ENCODE peak calls at places on chromosome 1, in six cellular contexts. J is colonic mucosa, U is IMR-90, N is fibroblast of lung, X is HCT116, A is endodermal cell. W is an unnamed sample. For H3K36me3, the result is how much of the 10 kb centered on the place peaks cover.

GRCh38 chr1:226875641-226876295 is 5.4 kb downstream of the PSEN2 start:
- DNase-seq in U (peak), J (peak), X (peak), N (peak), A (peak), W (peak)

GRCh38 chr1:183841950-183842816 is 37.3 kb downstream of the RGL1 start:
- DNase-seq in J (no peak), N (peak), X (no peak), A (no peak), U (peak), W (no peak)

GRCh38 chr1:9589144-9589718 is 520 bp downstream of the TMEM201 start:
- DNase-seq in A (peak), X (no peak), J (peak), U (peak), N (peak), W (peak)

GRCh38 chr1:54153548-54154439 is 994 bp upstream of the CDCP2 start:
- DNase-seq in U (peak), X (no peak), A (peak), J (peak), N (peak), W (no peak)

GRCh38 chr1:95245029-95245428 is 11.0 kb downstream of the RWDD3 start:
- DNase-seq in J (no peak), X (no peak), N (no peak), U (no peak), A (no peak), W (no peak)

GRCh38 chr1:100866041-100866900 is 28.4 kb downstream of the EXTL2 start:
- DNase-seq in N (peak), J (no peak), U (peak), A (no peak), X (peak), W (peak)

GRCh38 chr1:111563619-111564018 is 56.0 kb upstream of the RAP1A start:
- DNase-seq in A (no peak), U (peak), X (peak), N (peak), J (no peak), W (no peak)

GRCh38 chr1:51330331-51331201 is at the start of gene TTC39A:
- DNase-seq in A (no peak), U (no peak), N (no peak), X (no peak), J (no peak), W (no peak)

GRCh38 chr1:31295874-31296485 is 608 bp downstream of the SNRNP40 start:
- DNase-seq in U (no peak), N (no peak), X (no peak), A (no peak), J (no peak), W (no peak)

GRCh38 chr1:17348593-17349234 is 23.3 kb upstream of the PADI6 start:
- DNase-seq in N (no peak), U (no peak), A (peak), X (no peak), J (no peak), W (no peak)

GRCh38 chr1:40704817-40705733 is 13.6 kb downstream of the NFYC start:
- DNase-seq in X (no peak), N (no peak), J (no peak), U (no peak), A (no peak), W (peak)

GRCh38 chr1:218462116-218462515 is 117.0 kb downstream of the TGFB2 start:
- DNase-seq in U (no peak), X (no peak), N (no peak), A (no peak), J (no peak), W (no peak)

GRCh38 chr1:6035265-6035664 is 10.4 kb upstream of the KCNAB2 start:
- DNase-seq in X (no peak), U (no peak), J (no peak), N (no peak), A (no peak), W (no peak)

GRCh38 chr1:154955039-154955717 is 721 bp downstream of the PBXIP1 start:
- DNase-seq in U (peak), A (peak), J (peak), X (no peak), N (peak), W (peak)

GRCh38 chr1:209817691-209818090 is 10.1 kb upstream of the UTP25 start:
- DNase-seq in X (no peak), U (no peak), N (no peak), A (no peak), J (no peak), W (no peak)

GRCh38 chr1:226617109-226617508 is 68.5 kb downstream of the STUM start:
- DNase-seq in N (no peak), J (no peak), U (no peak), A (peak), X (no peak), W (no peak)

GRCh38 chr1:27331426-27331825 is 9.5 kb downstream of the TMEM222 start:
- DNase-seq in N (no peak), J (no peak), U (no peak), X (no peak), A (peak), W (no peak)

GRCh38 chr1:149844650-149845255 is 54.6 kb upstream of the BOLA1 start:
- DNase-seq in A (no peak), X (no peak), J (no peak), N (no peak), U (no peak), W (peak)

GRCh38 chr1:38000529-38001453 is 4.5 kb downstream of the FHL3 start:
- DNase-seq in A (peak), X (no peak), N (peak), J (no peak), U (peak), W (no peak)

GRCh38 chr1:94801919-94802546 is 18.1 kb upstream of the SLC44A3 start:
- DNase-seq in N (peak), J (peak), U (peak), X (peak), A (peak), W (peak)

GRCh38 chr1:38082678-38083317 is 36.2 kb upstream of the POU3F1 start:
- DNase-seq in A (no peak), U (no peak), J (no peak), X (no peak), N (no peak), W (no peak)

GRCh38 chr1:22562584-22563551 is at the start of gene EPHA8:
- DNase-seq in X (no peak), U (no peak), J (no peak), A (peak), N (no peak), W (no peak)

GRCh38 chr1:11309385-11309784 is 36.4 kb downstream of the UBIAD1 start:
- DNase-seq in U (no peak), J (no peak), N (no peak), A (no peak), X (no peak), W (no peak)

GRCh38 chr1:89259283-89259971 is 13.2 kb downstream of the GBP5 start:
- DNase-seq in A (no peak), N (no peak), X (no peak), U (no peak), J (no peak), W (no peak)

GRCh38 chr1:26978893-26979292 is 14.6 kb upstream of the TRNP1 start:
- DNase-seq in U (no peak), X (no peak), J (no peak), A (no peak), N (no peak), W (no peak)

GRCh38 chr1:94653454-94653853 is 111.9 kb upstream of the F3 start:
- DNase-seq in J (no peak), X (no peak), U (no peak), N (no peak), A (no peak), W (no peak)

GRCh38 chr1:165352442-165353293 is 3.8 kb downstream of the LMX1A start:
- DNase-seq in J (peak), X (no peak), U (no peak), N (no peak), A (peak), W (no peak)

GRCh38 chr1:211628446-211628845 is 47.0 kb downstream of the NEK2 start:
- DNase-seq in A (no peak), X (no peak), J (no peak), N (no peak), U (no peak), W (no peak)

GRCh38 chr1:82838066-82838465 is 1037.3 kb downstream of the ADGRL2 start:
- DNase-seq in X (no peak), J (no peak), U (no peak), A (no peak), N (peak), W (no peak)

GRCh38 chr1:178684542-178685000 is 40.5 kb upstream of the RALGPS2 start:
- DNase-seq in A (no peak), U (peak), N (peak), J (no peak), X (peak), W (no peak)

GRCh38 chr1:21597754-21598153 is 71.4 kb downstream of the RAP1GAP start:
- DNase-seq in A (no peak), N (no peak), X (no peak), U (no peak), J (no peak), W (no peak)

GRCh38 chr1:57424231-57425027 is 569 bp upstream of the DAB1 start:
- DNase-seq in A (peak), X (no peak), N (peak), U (peak), J (no peak), W (no peak)

GRCh38 chr1:7705048-7705907 is 65.8 kb upstream of the VAMP3 start:
- DNase-seq in A (peak), J (peak), N (no peak), U (no peak), X (no peak), W (no peak)

GRCh38 chr1:211527888-211528287 is 35.9 kb upstream of the RD3 start:
- DNase-seq in A (no peak), N (no peak), X (no peak), J (no peak), U (no peak), W (no peak)

GRCh38 chr1:147541672-147542548 is 609 bp downstream of the BCL9 start:
- DNase-seq in J (peak), A (peak), X (no peak), U (peak), N (peak), W (no peak)

GRCh38 chr1:92029241-92029922 is 403 bp upstream of the EPHX4 start:
- DNase-seq in X (no peak), A (peak), U (peak), J (no peak), N (no peak), W (no peak)

GRCh38 chr1:16150508-16150907 is 5.4 kb downstream of the EPHA2 start:
- DNase-seq in J (no peak), A (no peak), U (no peak), N (no peak), X (no peak), W (no peak)

GRCh38 chr1:16149702-16150488 is 6.0 kb downstream of the EPHA2 start:
- DNase-seq in X (no peak), N (no peak), A (no peak), J (no peak), U (no peak), W (no peak)

GRCh38 chr1:16151985-16152384 is 3.9 kb downstream of the EPHA2 start:
- DNase-seq in U (no peak), X (no peak), J (no peak), A (no peak), N (no peak), W (no peak)

GRCh38 chr1:16152521-16153087 is 3.3 kb downstream of the EPHA2 start:
- DNase-seq in A (peak), U (peak), X (no peak), J (peak), N (peak), W (no peak)

DNA sequence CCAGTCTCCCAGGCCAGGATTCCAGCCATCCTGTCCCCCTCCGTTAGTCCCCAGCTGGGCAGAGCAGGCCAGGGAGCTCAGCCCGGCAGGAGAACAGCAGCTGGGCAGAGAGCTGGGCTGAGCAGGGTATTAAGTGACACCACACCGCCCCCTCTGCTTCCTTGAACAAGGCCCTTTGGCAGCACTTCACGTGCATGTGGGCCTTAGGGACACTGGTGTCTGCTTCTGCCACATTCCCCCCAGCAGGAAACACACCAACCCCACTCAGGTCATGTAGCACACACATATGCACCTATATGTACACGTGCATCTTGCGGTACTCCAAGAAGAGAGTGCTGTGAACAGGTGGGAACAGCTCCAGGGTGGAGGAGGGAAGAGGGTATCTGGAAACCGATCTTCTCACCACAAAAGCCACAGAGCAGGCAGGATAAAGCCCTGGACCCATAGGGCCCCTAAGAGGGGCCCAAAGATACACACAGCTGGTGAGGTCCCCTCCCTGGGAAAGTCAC is 4.6 kb downstream of the EPHA2 start:
- DNase-seq in A (peak), X (no peak), N (peak), U (peak), J (no peak), W (no peak)
- H3K9ac ChIP-seq in A (peak), X (peak), N (peak), U (peak), J (no peak), W (no peak)

GRCh38 chr1:30164693-30165092 is 558.7 kb downstream of the MATN1 start:
- DNase-seq in A (no peak), J (no peak), U (no peak), X (no peak), N (no peak), W (no peak)

GRCh38 chr1:30162565-30162964 is 560.8 kb downstream of the MATN1 start:
- DNase-seq in N (no peak), X (no peak), J (no peak), A (no peak), U (no peak), W (no peak)

GRCh38 chr1:30169269-30169668 is 554.1 kb downstream of the MATN1 start:
- DNase-seq in N (no peak), A (no peak), X (no peak), U (no peak), J (no peak), W (no peak)

GRCh38 chr1:30165116-30165515 is 558.3 kb downstream of the MATN1 start:
- DNase-seq in N (no peak), J (no peak), A (no peak), U (no peak), X (no peak), W (no peak)

GRCh38 chr1:30166194-30166593 is 557.2 kb downstream of the MATN1 start:
- DNase-seq in A (no peak), X (no peak), J (no peak), N (no peak), U (no peak), W (no peak)
- H3K36me3 ChIP-seq in A (under half), X (under half), J (under half), N (under half), U (under half), W (under half)

GRCh38 chr1:207397525-207397926 is 56.6 kb upstream of the CR2 start:
- DNase-seq in A (peak), U (no peak), N (no peak), X (no peak), J (no peak), W (no peak)

GRCh38 chr1:207389728-207390464 is 64.2 kb upstream of the CR2 start:
- DNase-seq in X (peak), N (peak), J (no peak), A (no peak), U (peak), W (no peak)

GRCh38 chr1:207388721-207389120 is 65.4 kb upstream of the CR2 start:
- DNase-seq in N (no peak), A (no peak), X (no peak), U (no peak), J (no peak), W (no peak)

GRCh38 chr1:207396360-207396759 is 57.8 kb upstream of the CR2 start:
- DNase-seq in A (no peak), X (no peak), J (no peak), N (no peak), U (no peak), W (no peak)

DNA sequence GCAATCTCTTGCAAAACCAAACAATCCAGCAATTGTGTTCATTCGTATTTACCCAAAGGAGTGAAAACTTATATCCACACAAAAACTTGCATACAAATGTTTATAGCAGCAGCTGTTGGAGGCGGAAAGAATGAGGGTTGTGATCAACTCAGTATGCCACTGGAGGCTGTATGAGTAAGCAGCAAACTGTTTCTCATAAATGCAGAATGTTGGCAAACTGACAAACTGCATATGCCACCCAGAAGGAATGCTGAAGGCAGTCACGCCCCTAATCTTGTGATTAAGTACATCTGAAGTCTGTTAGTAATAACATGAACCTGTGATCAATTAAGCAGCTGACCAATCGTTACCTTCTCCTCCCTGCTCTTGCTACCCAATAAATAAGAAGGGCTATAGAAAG is 60.5 kb upstream of the CR2 start:
- DNase-seq in X (peak), J (no peak), N (peak), A (no peak), U (peak), W (no peak)
- H3K9ac ChIP-seq in X (no peak), J (no peak), N (no peak), A (no peak), U (no peak), W (no peak)

GRCh38 chr1:202567747-202568146 is 142.5 kb downstream of the SYT2 start:
- DNase-seq in U (no peak), N (no peak), X (no peak), A (no peak), J (no peak), W (no peak)
- H3K36me3 ChIP-seq in U (under half), N (under half), X (under half), A (under half), J (under half), W (under half)

GRCh38 chr1:156584813-156585212 is 5.3 kb downstream of the TTC24 start:
- DNase-seq in N (no peak), U (no peak), J (no peak), X (no peak), A (peak), W (peak)

GRCh38 chr1:156582388-156583022 is 3.0 kb downstream of the TTC24 start:
- DNase-seq in X (no peak), A (peak), N (no peak), U (no peak), J (no peak), W (peak)

GRCh38 chr1:156579472-156579871 is at the start of gene TTC24:
- DNase-seq in U (no peak), X (no peak), N (no peak), A (no peak), J (no peak), W (no peak)

GRCh38 chr1:156583821-156584622 is 4.5 kb downstream of the TTC24 start:
- DNase-seq in N (peak), U (peak), A (peak), X (peak), J (peak), W (peak)

GRCh38 chr1:156581661-156582387 is 2.3 kb downstream of the TTC24 start:
- DNase-seq in N (no peak), X (no peak), U (no peak), J (no peak), A (no peak), W (peak)
- H3K9ac ChIP-seq in N (no peak), X (no peak), U (no peak), J (no peak), A (no peak), W (peak)

GRCh38 chr1:223144914-223145313 is 1.9 kb upstream of the TLR5 start:
- DNase-seq in A (no peak), J (no peak), N (no peak), X (no peak), U (no peak), W (no peak)

GRCh38 chr1:223144431-223144830 is 1.4 kb upstream of the TLR5 start:
- DNase-seq in U (no peak), X (no peak), J (no peak), N (no peak), A (no peak), W (no peak)

GRCh38 chr1:223147858-223148257 is 4.8 kb upstream of the TLR5 start:
- DNase-seq in J (no peak), U (no peak), A (no peak), N (no peak), X (no peak), W (no peak)

GRCh38 chr1:223147409-223147808 is 4.4 kb upstream of the TLR5 start:
- DNase-seq in J (no peak), U (no peak), A (no peak), N (no peak), X (no peak), W (no peak)

DNA sequence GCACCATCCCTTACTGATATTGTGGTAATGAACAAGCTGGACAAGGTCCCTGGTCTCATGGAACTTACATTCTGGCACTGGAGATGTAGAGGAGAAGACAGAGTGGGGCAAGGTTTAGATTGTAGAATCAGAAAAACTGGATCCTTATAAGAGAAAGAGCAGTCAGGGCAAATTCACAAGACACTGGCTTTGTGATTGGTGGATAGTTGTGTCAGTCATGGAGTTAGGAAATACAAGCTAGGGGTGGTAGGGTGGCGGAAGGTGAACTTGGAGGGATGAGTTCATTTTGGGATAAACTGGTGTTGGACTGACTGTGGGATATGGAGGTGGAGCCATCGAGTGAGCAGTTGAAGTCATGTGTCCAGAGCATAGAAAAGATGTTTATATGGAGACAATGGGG is 3.7 kb upstream of the TLR5 start:
- DNase-seq in X (no peak), J (no peak), U (no peak), A (no peak), N (no peak), W (no peak)
- H3K36me3 ChIP-seq in X (under half), J (under half), U (under half), A (under half), N (under half), W (under half)

GRCh38 chr1:59360729-59361128 is 63.8 kb downstream of the FGGY start:
- DNase-seq in A (no peak), J (no peak), N (no peak), X (no peak), U (no peak), W (no peak)

GRCh38 chr1:59359325-59359724 is 62.4 kb downstream of the FGGY start:
- DNase-seq in N (no peak), A (no peak), J (no peak), U (no peak), X (no peak), W (no peak)

GRCh38 chr1:59361766-59362165 is 64.9 kb downstream of the FGGY start:
- DNase-seq in N (no peak), U (no peak), X (no peak), A (no peak), J (no peak), W (no peak)

GRCh38 chr1:59357645-59358044 is 60.8 kb downstream of the FGGY start:
- DNase-seq in A (peak), U (no peak), J (no peak), N (no peak), X (no peak), W (no peak)

GRCh38 chr1:59360170-59360569 is 63.3 kb downstream of the FGGY start:
- DNase-seq in U (peak), J (no peak), X (no peak), N (peak), A (no peak), W (no peak)
- H3K9ac ChIP-seq in U (no peak), J (no peak), X (no peak), N (no peak), A (no peak), W (no peak)

W was measured in Karpas-422.